ENCODE peak calls at places on chromosomes 7 and 10, in ten cellular contexts. G is smooth muscle cell of the brain vasculature; M is RWPE1; V is central memory CD4-positive, alpha-beta T cell; U is Kasumi-1; E is left ventricle myocardium superior; T is AG04449; D is neural crest cell; I is NCI-H774; J is Panc1. W is an unnamed sample.

GRCh38 chr7:121755286-121755685 is 117.7 kb upstream of the PTPRZ1 start:
- DNase-seq in G (no peak), M (peak), V (no peak), U (no peak), E (no peak), T (no peak), D (no peak), I (no peak), J (no peak), W (no peak)

GRCh38 chr10:688621-689426 is 644 bp downstream of the DIP2C start:
- DNase-seq in G (no peak), M (no peak), V (no peak), U (no peak), E (peak), T (no peak), D (peak), I (peak), J (no peak), W (no peak)

GRCh38 chr7:102452451-102452850 is 12.2 kb downstream of the ALKBH4 start:
- DNase-seq in G (no peak), M (no peak), V (no peak), U (no peak), E (no peak), T (no peak), D (no peak), I (no peak), J (no peak), W (no peak)

GRCh38 chr7:86926732-86927131 is 132.7 kb downstream of the ELAPOR2 start:
- DNase-seq in G (no peak), M (peak), V (peak), U (peak), E (no peak), T (no peak), D (peak), I (peak), J (no peak), W (no peak)

GRCh38 chr7:42414961-42415505 is 178.0 kb upstream of the GLI3 start:
- DNase-seq in G (no peak), M (no peak), V (no peak), U (no peak), E (no peak), T (no peak), D (no peak), I (no peak), J (no peak), W (no peak)

GRCh38 chr7:27170936-27171635 is 3.0 kb downstream of the HOXA10 start:
- DNase-seq in G (no peak), M (no peak), V (no peak), U (no peak), E (no peak), T (no peak), D (no peak), I (no peak), J (no peak), W (no peak)

GRCh38 chr10:95244152-95244551 is 46.7 kb downstream of the PDLIM1 start:
- DNase-seq in G (no peak), M (no peak), V (no peak), U (no peak), E (no peak), T (no peak), D (no peak), I (no peak), J (no peak), W (no peak)

GRCh38 chr7:159023746-159024145 is 120.9 kb downstream of the VIPR2 start:
- DNase-seq in G (no peak), M (no peak), V (no peak), U (no peak), E (no peak), T (no peak), D (no peak), I (no peak), J (no peak), W (no peak)

GRCh38 chr7:25180946-25181345 is 47.3 kb downstream of the NPVF start:
- DNase-seq in G (no peak), M (no peak), V (no peak), U (no peak), E (no peak), T (no peak), D (no peak), I (no peak), J (no peak), W (no peak)